ENCODE peak calls at places on chromosome 6, in nine cellular contexts. N is neural progenitor cell, C is thyroid gland, Y is heart left ventricle, M is astrocyte, I is pancreas, A is psoas muscle, F is prostate gland, P is HepG2. D is an unnamed sample.
A peak's percentile ranks its signal among the peaks of the same experiment; 100 is the strongest.

GRCh38 chr6:31356216-31356945 is 598 bp downstream of the HLA-B start:
- DNase-seq in N (peak; percentile 36), C (peak; percentile 67), Y (peak; percentile 80), M (no peak), I (peak; percentile 69), A (peak; percentile 46), F (no peak), P (no peak), D (peak; percentile 49)

GRCh38 chr6:55925292-55925691 is 49.9 kb upstream of the BMP5 start:
- DNase-seq in N (no peak), C (no peak), Y (no peak), M (peak; percentile 89), I (no peak), A (no peak), F (no peak), P (no peak), D (no peak)

GRCh38 chr6:161437851-161438250 is 164.0 kb upstream of the AGPAT4 start:
- DNase-seq in N (no peak), C (no peak), Y (no peak), M (no peak), I (no peak), A (no peak), F (no peak), P (no peak), D (no peak)

GRCh38 chr6:113328886-113329381 is 528.2 kb upstream of the MARCKS start:
- DNase-seq in N (no peak), C (no peak), Y (no peak), M (peak; percentile 96), I (no peak), A (no peak), F (no peak), P (no peak), D (no peak)

GRCh38 chr6:143536866-143537691 is 25.6 kb upstream of the FUCA2 start:
- DNase-seq in N (peak; percentile 83), C (peak; percentile 46), Y (peak; percentile 85), M (peak; percentile 31), I (peak; percentile 82), A (peak; percentile 52), F (peak; percentile 37), P (peak; percentile 38), D (peak; percentile 68)

GRCh38 chr6:106894978-106895702 is 79.4 kb downstream of the CD24 start:
- DNase-seq in N (no peak), C (no peak), Y (no peak), M (peak; percentile 9), I (no peak), A (no peak), F (no peak), P (peak; percentile 50), D (peak; percentile 31)

GRCh38 chr6:163457637-163458561 is 43.4 kb downstream of the QKI start:
- DNase-seq in N (no peak), C (no peak), Y (no peak), M (peak; percentile 97), I (no peak), A (peak; percentile 20), F (no peak), P (peak; percentile 23), D (no peak)

GRCh38 chr6:41469156-41469950 is 76.8 kb upstream of the FOXP4 start:
- DNase-seq in N (peak; percentile 47), C (no peak), Y (no peak), M (no peak), I (no peak), A (no peak), F (no peak), P (no peak), D (no peak)

GRCh38 chr6:40701352-40702007 is 114.3 kb upstream of the LRFN2 start:
- DNase-seq in N (no peak), C (no peak), Y (no peak), M (no peak), I (no peak), A (no peak), F (no peak), P (no peak), D (no peak)

GRCh38 chr6:25359191-25359861 is 80.2 kb downstream of the CARMIL1 start:
- DNase-seq in N (peak; percentile 29), C (peak; percentile 24), Y (no peak), M (peak; percentile 85), I (no peak), A (peak; percentile 64), F (no peak), P (no peak), D (no peak)

GRCh38 chr6:114712129-114712662 is 369.4 kb upstream of the HS3ST5 start:
- DNase-seq in N (no peak), C (no peak), Y (no peak), M (no peak), I (no peak), A (no peak), F (no peak), P (no peak), D (no peak)

GRCh38 chr6:103783344-103783743 is 1076.4 kb downstream of the HACE1 start:
- DNase-seq in N (no peak), C (peak; percentile 18), Y (no peak), M (no peak), I (peak; percentile 56), A (no peak), F (no peak), P (no peak), D (peak; percentile 28)
- H3K27ac ChIP-seq in N (no peak overlapping the region), C (no peak overlapping the region), Y (no peak overlapping the region), M (no peak overlapping the region), I (no peak overlapping the region), A (no peak overlapping the region), F (no peak overlapping the region), P (no peak overlapping the region), D (no peak overlapping the region)

GRCh38 chr6:69980624-69981023 is 114.3 kb downstream of the COL19A1 start:
- DNase-seq in N (no peak), C (no peak), Y (no peak), M (no peak), I (no peak), A (no peak), F (no peak), P (no peak), D (no peak)
- TF ChIP-seq CTCF in N (no peak), C (no peak), Y (no peak), M (no peak), I (no peak), A (no peak), F (no peak), P (no peak), D (no peak)

GRCh38 chr6:87154641-87155271 is 609 bp upstream of the ZNF292 start:
- DNase-seq in N (no peak), C (no peak), Y (no peak), M (peak; percentile 86), I (no peak), A (no peak), F (no peak), P (no peak), D (no peak)

GRCh38 chr6:87151786-87152527 is 3.4 kb upstream of the ZNF292 start:
- DNase-seq in N (peak; percentile 76), C (peak; percentile 58), Y (peak; percentile 84), M (peak; percentile 43), I (peak; percentile 80), A (peak; percentile 74), F (peak; percentile 43), P (no peak), D (peak; percentile 69)

GRCh38 chr6:87152528-87152950 is 2.8 kb upstream of the ZNF292 start:
- DNase-seq in N (peak; percentile 39), C (no peak), Y (no peak), M (peak; percentile 21), I (no peak), A (no peak), F (no peak), P (no peak), D (no peak)

GRCh38 chr6:87155272-87155919 is at the start of gene ZNF292:
- DNase-seq in N (peak; percentile 96), C (peak; percentile 97), Y (peak; percentile 97), M (peak; percentile 93), I (peak; percentile 95), A (peak; percentile 96), F (peak; percentile 96), P (peak; percentile 93), D (peak; percentile 97)

DNA sequence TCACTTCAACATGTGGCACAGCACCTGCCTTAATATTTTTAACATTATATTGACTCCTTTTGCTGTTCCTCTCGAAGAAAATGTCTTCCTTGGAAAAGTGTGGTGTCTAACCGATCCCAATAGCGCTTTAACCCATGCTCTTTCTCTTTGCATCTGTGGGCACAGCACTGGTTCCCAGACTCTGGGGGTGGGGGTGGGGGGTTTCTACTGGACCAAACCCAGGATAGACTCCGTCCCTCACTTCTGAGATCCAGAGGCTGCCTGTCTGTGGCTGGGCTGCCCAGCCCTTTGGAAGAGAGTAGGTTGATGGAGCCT is 3.9 kb upstream of the ZNF292 start:
- DNase-seq in N (no peak), C (no peak), Y (no peak), M (no peak), I (no peak), A (no peak), F (no peak), P (no peak), D (no peak)
- H3K4me1 ChIP-seq in N (peaks cover 33% of the 10 kb centered on the region), C (peaks cover 11% of the 10 kb centered on the region), Y (peaks cover 6% of the 10 kb centered on the region), M (peaks cover 14% of the 10 kb centered on the region), I (no peaks in the 10 kb centered on the region), A (peaks cover 27% of the 10 kb centered on the region), F (no peaks in the 10 kb centered on the region), P (peaks cover 14% of the 10 kb centered on the region), D (peaks cover 36% of the 10 kb centered on the region)

GRCh38 chr6:43508481-43509141 is 1.5 kb downstream of the LRRC73 start:
- DNase-seq in N (no peak), C (no peak), Y (no peak), M (no peak), I (no peak), A (no peak), F (no peak), P (no peak), D (no peak)

GRCh38 chr6:43510827-43511163 is 649 bp upstream of the LRRC73 start:
- DNase-seq in N (no peak), C (no peak), Y (no peak), M (no peak), I (no peak), A (no peak), F (no peak), P (no peak), D (peak; percentile 73)

GRCh38 chr6:43511824-43512415 is 1.8 kb upstream of the LRRC73 start:
- DNase-seq in N (no peak), C (no peak), Y (no peak), M (no peak), I (no peak), A (no peak), F (no peak), P (no peak), D (no peak)

GRCh38 chr6:43509142-43509983 is 783 bp downstream of the LRRC73 start:
- DNase-seq in N (peak; percentile 55), C (peak; percentile 25), Y (no peak), M (no peak), I (peak; percentile 79), A (no peak), F (no peak), P (no peak), D (no peak)

DNA sequence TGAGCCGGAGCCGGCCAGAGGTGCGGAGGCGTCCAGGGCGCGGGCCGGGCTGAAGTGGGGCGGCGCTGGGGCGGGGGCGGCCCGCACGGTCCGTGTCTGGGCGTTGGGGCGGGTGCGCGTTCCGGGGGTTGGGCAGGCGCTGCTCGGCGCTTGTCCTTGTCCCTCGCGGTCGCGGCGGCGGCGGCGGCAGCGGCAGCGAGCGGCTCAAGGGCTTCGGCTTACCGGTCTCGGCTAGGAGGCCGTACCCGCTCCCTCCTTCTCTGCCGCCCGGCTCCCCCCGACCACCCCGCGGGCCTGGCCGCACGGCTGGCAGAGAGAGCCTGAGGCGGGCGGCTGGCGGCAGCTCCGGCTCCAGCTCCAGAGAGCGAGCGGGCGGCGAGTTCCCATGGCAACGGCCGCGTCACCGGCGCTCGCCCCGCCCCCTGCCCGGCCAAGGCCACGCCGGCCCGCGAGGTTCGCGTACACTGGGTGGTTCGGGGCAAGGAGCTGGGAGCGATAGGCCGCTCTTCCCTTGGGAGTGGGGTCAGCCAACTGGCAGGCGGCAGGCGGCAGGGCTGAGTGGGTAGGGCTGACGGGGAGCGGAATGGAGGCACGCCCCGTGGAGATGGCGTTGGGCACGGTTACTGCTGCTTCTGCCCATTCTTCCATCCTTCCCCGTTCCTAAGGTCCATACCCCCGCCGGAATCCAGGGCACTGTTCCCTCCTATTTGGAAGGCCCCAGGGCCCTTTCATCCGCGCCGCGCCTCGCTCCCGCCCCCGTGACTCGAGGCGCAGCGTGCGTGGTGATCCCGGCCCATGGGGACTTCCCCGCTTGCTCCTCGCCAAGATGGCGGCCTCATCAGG is at the start of gene LRRC73:
- DNase-seq in N (peak; percentile 94), C (peak; percentile 89), Y (peak; percentile 96), M (peak; percentile 59), I (peak; percentile 98), A (peak; percentile 90), F (peak; percentile 81), P (peak; percentile 64), D (peak; percentile 91)
- H3K27ac ChIP-seq in N (no peak within 1 kb of the TSS), C (no peak within 1 kb of the TSS), Y (peak within 1 kb of the TSS; percentile 80), M (peak within 1 kb of the TSS; percentile 42), I (peak within 1 kb of the TSS; percentile 34), A (peak within 1 kb of the TSS; percentile 30), F (peak within 1 kb of the TSS; percentile 64), P (no peak within 1 kb of the TSS), D (peak within 1 kb of the TSS; percentile 81)

D was measured in stomach.